ENCODE peak calls at places on chromosomes 7 and 10, in seven cellular contexts. F is mesendoderm, K is IMR-90, Y is neuronal stem cell, E is trophoblast cell, L is H9, U is mesenchymal stem cell. O is an unnamed sample.

GRCh38 chr10:12995425-12995861 is 6.1 kb downstream of the CCDC3 start:
- DNase-seq in F (no peak), L (no peak), Y (no peak), E (no peak), K (no peak), U (no peak), O (no peak)

GRCh38 chr7:6460303-6460702 is 12.5 kb upstream of the DAGLB start:
- DNase-seq in F (no peak), K (no peak), U (no peak), E (peak), Y (no peak), L (no peak), O (no peak)

GRCh38 chr10:59829601-59830000 is 76.3 kb upstream of the MRLN start:
- DNase-seq in K (no peak), E (no peak), Y (no peak), L (no peak), U (no peak), F (no peak), O (no peak)

GRCh38 chr10:6579904-6580278 is at the start of gene PRKCQ:
- DNase-seq in Y (no peak), E (no peak), K (peak), F (peak), U (peak), L (peak), O (no peak)

GRCh38 chr7:157518514-157519175 is 181.8 kb downstream of the DNAJB6 start:
- DNase-seq in Y (no peak), F (no peak), E (no peak), U (no peak), K (no peak), L (no peak), O (no peak)

GRCh38 chr7:28408105-28408973 is 4.0 kb upstream of the CREB5 start:
- DNase-seq in U (peak), L (peak), E (peak), K (peak), Y (peak), F (peak), O (peak)

GRCh38 chr7:50793115-50793946 is 10.6 kb upstream of the GRB10 start:
- DNase-seq in L (peak), Y (peak), F (peak), K (peak), U (peak), E (peak), O (peak)

GRCh38 chr7:25965405-25966123 is 186.4 kb upstream of the NFE2L3 start:
- DNase-seq in K (no peak), L (no peak), U (no peak), F (no peak), E (no peak), Y (no peak), O (no peak)

GRCh38 chr7:155644971-155645509 is 579 bp downstream of the RBM33 start:
- DNase-seq in L (peak), F (peak), K (no peak), Y (peak), E (peak), U (peak), O (no peak)

GRCh38 chr7:97126483-97127171 is 9.1 kb downstream of the SDHAF3 start:
- DNase-seq in L (peak), K (peak), Y (no peak), F (peak), E (no peak), U (peak), O (no peak)

GRCh38 chr7:116546054-116546453 is 21.2 kb downstream of the CAV1 start:
- DNase-seq in K (no peak), L (no peak), F (no peak), Y (no peak), U (peak), E (no peak), O (no peak)

GRCh38 chr10:101624526-101625102 is 36.5 kb downstream of the DPCD start:
- DNase-seq in U (no peak), Y (no peak), L (no peak), E (no peak), F (no peak), K (no peak), O (no peak)

GRCh38 chr7:45924283-45924682 is 3.2 kb upstream of the IGFBP3 start:
- DNase-seq in F (no peak), U (peak), E (peak), Y (no peak), K (peak), L (no peak), O (no peak)

GRCh38 chr7:4809691-4810090 is 34.3 kb downstream of the AP5Z1 start:
- DNase-seq in E (no peak), L (no peak), U (no peak), F (no peak), K (no peak), Y (no peak), O (no peak)
- H3K23ac ChIP-seq in E (no peak), L (no peak), U (no peak), F (no peak), K (no peak), Y (no peak), O (no peak)

GRCh38 chr7:17144313-17144712 is 154.1 kb upstream of the AHR start:
- DNase-seq in K (peak), F (no peak), E (no peak), U (peak), Y (no peak), L (no peak), O (no peak)
- H3K23ac ChIP-seq in K (no peak), F (no peak), E (no peak), U (no peak), Y (no peak), L (no peak), O (no peak)

GRCh38 chr10:133334495-133335237 is 2.0 kb downstream of the CALY start:
- DNase-seq in K (no peak), L (no peak), Y (no peak), E (peak), U (peak), F (no peak), O (no peak)

GRCh38 chr10:133338080-133339071 is 1.7 kb upstream of the CALY start:
- DNase-seq in U (no peak), K (no peak), Y (no peak), L (no peak), F (no peak), E (no peak), O (no peak)

GRCh38 chr10:133337079-133337725 is 506 bp upstream of the CALY start:
- DNase-seq in F (no peak), K (no peak), L (no peak), Y (no peak), E (no peak), U (no peak), O (no peak)

GRCh38 chr10:133335238-133336122 is 1.2 kb downstream of the CALY start:
- DNase-seq in K (peak), L (peak), F (peak), U (peak), E (peak), Y (peak), O (peak)

GRCh38 chr10:133336131-133337078 is at the start of gene CALY:
- DNase-seq in U (no peak), L (peak), F (peak), K (no peak), Y (peak), E (no peak), O (peak)
- H3K23ac ChIP-seq in U (no peak), L (no peak), F (no peak), K (no peak), Y (peak), E (no peak), O (no peak)

DNA sequence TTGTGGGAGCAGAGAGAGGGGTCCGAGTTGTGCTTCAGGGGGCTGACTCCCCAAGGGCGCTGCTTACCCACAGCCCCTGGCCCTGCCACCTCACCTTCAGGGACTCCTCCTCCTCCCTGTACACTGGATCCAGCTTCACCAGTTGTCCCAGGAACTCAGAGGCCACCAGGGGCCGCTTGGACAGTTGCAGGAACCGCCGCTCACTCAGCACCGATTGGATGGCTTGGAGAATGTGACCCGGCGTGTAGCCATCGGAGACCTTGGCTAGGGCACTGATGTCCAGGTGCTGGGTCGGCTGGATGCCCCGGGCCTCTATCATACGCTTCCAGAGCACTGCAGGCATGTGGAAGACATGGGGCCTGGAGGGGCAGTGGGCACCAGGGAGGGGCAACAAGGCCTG is 4.5 kb upstream of the ASB10 start:
- DNase-seq in F (no peak), L (no peak), Y (no peak), E (peak), U (no peak), K (no peak), O (no peak)
- H3K23ac ChIP-seq in F (no peak), L (no peak), Y (no peak), E (no peak), U (peak), K (no peak), O (no peak)

DNA sequence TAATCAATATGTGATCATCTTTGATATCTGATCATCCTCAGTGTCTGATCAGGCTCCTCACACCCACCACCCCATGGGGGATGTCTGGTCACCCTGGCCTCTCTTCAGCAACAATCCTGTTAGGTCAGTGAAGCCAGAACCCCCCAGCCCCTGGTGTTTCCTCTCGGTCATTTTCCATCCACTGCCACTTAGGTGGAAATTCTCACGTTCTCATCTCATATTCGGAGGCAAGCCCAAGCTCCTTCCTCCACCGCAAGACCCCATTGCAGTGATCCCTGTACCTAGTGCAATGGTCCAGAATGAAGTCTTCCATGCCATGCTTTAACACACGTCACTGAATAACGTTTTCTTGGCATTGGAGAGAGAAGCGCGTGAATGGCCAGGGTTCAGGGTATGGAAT is 103.0 kb upstream of the DNAAF5 start:
- DNase-seq in F (no peak), E (no peak), Y (no peak), U (no peak), K (no peak), L (no peak), O (no peak)
- H3K23ac ChIP-seq in F (no peak), E (no peak), Y (no peak), U (no peak), K (no peak), L (no peak), O (no peak)

GRCh38 chr7:35596061-35596460 is 98.9 kb downstream of the HERPUD2 start:
- DNase-seq in F (peak), U (peak), Y (no peak), K (peak), E (no peak), L (no peak), O (no peak)

GRCh38 chr7:35604595-35604994 is 90.3 kb downstream of the HERPUD2 start:
- DNase-seq in F (no peak), E (no peak), U (no peak), K (no peak), Y (no peak), L (no peak), O (no peak)

GRCh38 chr7:35599642-35600041 is 95.3 kb downstream of the HERPUD2 start:
- DNase-seq in L (no peak), F (no peak), U (no peak), Y (no peak), E (no peak), K (no peak), O (no peak)

GRCh38 chr7:35593896-35594295 is 101.0 kb downstream of the HERPUD2 start:
- DNase-seq in F (peak), K (no peak), E (peak), U (no peak), L (peak), Y (peak), O (peak)

DNA sequence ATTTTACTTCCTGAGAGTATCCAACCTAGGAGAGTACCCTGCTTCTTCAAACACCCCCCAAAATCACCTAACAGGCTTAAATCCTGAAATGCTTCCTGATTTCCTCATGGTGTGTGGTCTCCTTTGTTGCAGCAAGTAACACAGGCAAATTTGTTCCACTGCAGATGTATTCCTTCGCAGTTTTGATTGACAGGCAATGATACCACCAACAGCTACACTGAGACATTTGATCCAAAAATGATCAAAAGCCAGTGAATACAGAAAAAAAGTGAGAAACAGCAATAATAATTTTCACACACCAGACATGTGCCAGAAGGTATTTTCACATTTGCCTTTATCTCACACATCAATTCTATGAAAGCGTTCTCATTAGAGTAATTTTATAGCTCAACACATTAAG is 95.9 kb downstream of the HERPUD2 start:
- DNase-seq in Y (no peak), K (no peak), L (no peak), F (no peak), U (no peak), E (no peak), O (no peak)
- H3K23ac ChIP-seq in Y (no peak), K (no peak), L (no peak), F (no peak), U (no peak), E (no peak), O (no peak)